ENCODE peak calls at places on chromosome 6, in seven cellular contexts. One of them, this sample, is unnamed.

GRCh38 chr6:24995270-24995669 is 59.5 kb upstream of the RIPOR2 start:
- DNase-seq in activated naive CD4-positive, alpha-beta T cell treated with anti-CD3 and anti-CD28 coated beads, Interleukin-2, amount 50 U/mL, for 16 hours: no peak
- DNase-seq in nephron progenitor cell: no peak
- DNase-seq in sciatic nerve: no peak
- DNase-seq in SJSA1: no peak
- DNase-seq in NCI-H446 treated with DMSO at 0.1 percent for 48 hours: no peak
- DNase-seq in NCI-H1436: no peak
- DNase-seq in this sample: no peak

GRCh38 chr6:122996797-122997520 is 924 bp downstream of the CLVS2 start:
- DNase-seq in activated naive CD4-positive, alpha-beta T cell treated with anti-CD3 and anti-CD28 coated beads, Interleukin-2, amount 50 U/mL, for 16 hours: no peak
- DNase-seq in nephron progenitor cell: no peak
- DNase-seq in sciatic nerve: no peak
- DNase-seq in SJSA1: no peak
- DNase-seq in NCI-H446 treated with DMSO at 0.1 percent for 48 hours: no peak
- DNase-seq in NCI-H1436: peak
- DNase-seq in this sample: no peak

GRCh38 chr6:45500924-45501816 is 123.4 kb upstream of the SUPT3H start:
- DNase-seq in activated naive CD4-positive, alpha-beta T cell treated with anti-CD3 and anti-CD28 coated beads, Interleukin-2, amount 50 U/mL, for 16 hours: no peak
- DNase-seq in nephron progenitor cell: no peak
- DNase-seq in sciatic nerve: no peak
- DNase-seq in SJSA1: no peak
- DNase-seq in NCI-H446 treated with DMSO at 0.1 percent for 48 hours: no peak
- DNase-seq in NCI-H1436: no peak
- DNase-seq in this sample: no peak

GRCh38 chr6:22784611-22785010 is 215.2 kb downstream of the HDGFL1 start:
- DNase-seq in activated naive CD4-positive, alpha-beta T cell treated with anti-CD3 and anti-CD28 coated beads, Interleukin-2, amount 50 U/mL, for 16 hours: no peak
- DNase-seq in nephron progenitor cell: no peak
- DNase-seq in sciatic nerve: no peak
- DNase-seq in SJSA1: no peak
- DNase-seq in NCI-H446 treated with DMSO at 0.1 percent for 48 hours: no peak
- DNase-seq in NCI-H1436: no peak
- DNase-seq in this sample: no peak

GRCh38 chr6:53481328-53481727 is 63.6 kb downstream of the GCLC start:
- DNase-seq in activated naive CD4-positive, alpha-beta T cell treated with anti-CD3 and anti-CD28 coated beads, Interleukin-2, amount 50 U/mL, for 16 hours: no peak
- DNase-seq in nephron progenitor cell: no peak
- DNase-seq in sciatic nerve: no peak
- DNase-seq in SJSA1: no peak
- DNase-seq in NCI-H446 treated with DMSO at 0.1 percent for 48 hours: no peak
- DNase-seq in NCI-H1436: no peak
- DNase-seq in this sample: no peak

GRCh38 chr6:80388515-80388914 is 282.0 kb downstream of the BCKDHB start:
- DNase-seq in activated naive CD4-positive, alpha-beta T cell treated with anti-CD3 and anti-CD28 coated beads, Interleukin-2, amount 50 U/mL, for 16 hours: no peak
- DNase-seq in nephron progenitor cell: no peak
- DNase-seq in sciatic nerve: no peak
- DNase-seq in SJSA1: no peak
- DNase-seq in NCI-H446 treated with DMSO at 0.1 percent for 48 hours: no peak
- DNase-seq in NCI-H1436: no peak
- DNase-seq in this sample: no peak

GRCh38 chr6:11653028-11653583 is 115.6 kb downstream of the TMEM170B start:
- DNase-seq in activated naive CD4-positive, alpha-beta T cell treated with anti-CD3 and anti-CD28 coated beads, Interleukin-2, amount 50 U/mL, for 16 hours: peak
- DNase-seq in nephron progenitor cell: no peak
- DNase-seq in sciatic nerve: no peak
- DNase-seq in SJSA1: peak
- DNase-seq in NCI-H446 treated with DMSO at 0.1 percent for 48 hours: no peak
- DNase-seq in NCI-H1436: no peak
- DNase-seq in this sample: peak

GRCh38 chr6:148915889-148916288 is 169.1 kb downstream of the UST start:
- DNase-seq in activated naive CD4-positive, alpha-beta T cell treated with anti-CD3 and anti-CD28 coated beads, Interleukin-2, amount 50 U/mL, for 16 hours: no peak
- DNase-seq in nephron progenitor cell: no peak
- DNase-seq in sciatic nerve: no peak
- DNase-seq in SJSA1: no peak
- DNase-seq in NCI-H446 treated with DMSO at 0.1 percent for 48 hours: no peak
- DNase-seq in NCI-H1436: no peak
- DNase-seq in this sample: no peak

GRCh38 chr6:43765776-43766175 is 4.2 kb upstream of the VEGFA start:
- DNase-seq in activated naive CD4-positive, alpha-beta T cell treated with anti-CD3 and anti-CD28 coated beads, Interleukin-2, amount 50 U/mL, for 16 hours: no peak
- DNase-seq in nephron progenitor cell: no peak
- DNase-seq in sciatic nerve: peak
- DNase-seq in SJSA1: no peak
- DNase-seq in NCI-H446 treated with DMSO at 0.1 percent for 48 hours: no peak
- DNase-seq in NCI-H1436: no peak
- DNase-seq in this sample: no peak

This sample was measured in SW 1271.